ENCODE peak calls at places on chromosomes 13 and 19, in eight cellular contexts. X is CD8-positive, alpha-beta T cell; N is GM23338; H is CD4-positive, alpha-beta memory T cell; C is AG04450; V is right cardiac atrium; B is tibial artery; E is uterus. I is an unnamed sample.
A peak's percentile ranks its signal among the peaks of the same experiment; 100 is the strongest.

GRCh38 chr13:39822437-39822836 is 167.0 kb downstream of the COG6 start:
- DNase-seq in N (no peak), E (no peak), H (no peak), B (no peak), X (no peak), C (no peak), V (no peak), I (no peak)

GRCh38 chr19:14147797-14148605 is 11.6 kb upstream of the ASF1B start:
- DNase-seq in X (peak; percentile 52), H (peak; percentile 46), B (peak; percentile 74), N (peak; percentile 75), C (peak; percentile 15), E (peak; percentile 80), V (peak; percentile 93), I (peak; percentile 88)

GRCh38 chr13:87356314-87356713 is 314.9 kb upstream of the SLITRK5 start:
- DNase-seq in B (no peak), E (no peak), H (no peak), X (no peak), N (no peak), V (no peak), C (no peak), I (peak; percentile 42)

GRCh38 chr13:36882829-36883390 is 37.1 kb downstream of the SMAD9 start:
- DNase-seq in V (no peak), H (no peak), X (no peak), C (no peak), B (no peak), N (no peak), E (no peak), I (no peak)

GRCh38 chr19:37691881-37692504 is 27.6 kb downstream of the ZNF607 start:
- DNase-seq in X (peak; percentile 83), C (peak; percentile 66), N (peak; percentile 93), H (peak; percentile 72), V (peak; percentile 95), B (peak; percentile 78), E (peak; percentile 80), I (peak; percentile 95)

GRCh38 chr13:111658150-111659100 is 338.0 kb downstream of the TEX29 start:
- DNase-seq in N (peak; percentile 73), X (no peak), V (no peak), B (no peak), E (no peak), C (no peak), H (no peak), I (no peak)

GRCh38 chr19:14669940-14670339 is 4.7 kb downstream of the ADGRE3 start:
- DNase-seq in V (no peak), E (no peak), C (no peak), N (no peak), B (no peak), H (no peak), X (no peak), I (no peak)

GRCh38 chr13:94209110-94209509 is 270.4 kb downstream of the DCT start:
- DNase-seq in X (no peak), B (no peak), N (no peak), E (no peak), C (no peak), V (no peak), H (no peak), I (no peak)

GRCh38 chr19:3123956-3124355 is 11.9 kb upstream of the GNA15 start:
- DNase-seq in H (no peak), E (no peak), V (peak; percentile 58), B (no peak), C (no peak), X (no peak), N (no peak), I (no peak)

GRCh38 chr13:113989585-113990300 is 15.9 kb upstream of the C13orf46 start:
- DNase-seq in E (no peak), X (no peak), C (no peak), H (no peak), V (no peak), B (no peak), N (no peak), I (peak; percentile 37)

GRCh38 chr19:15418112-15418587 is 638 bp downstream of the AKAP8L start:
- DNase-seq in H (no peak), V (no peak), X (no peak), E (no peak), N (no peak), C (no peak), B (no peak), I (no peak)

GRCh38 chr19:56823417-56823816 is 17.1 kb downstream of the PEG3 start:
- DNase-seq in X (no peak), B (no peak), C (no peak), E (no peak), N (no peak), H (no peak), V (no peak), I (no peak)

GRCh38 chr19:17868669-17869068 is 3.1 kb upstream of the SLC5A5 start:
- DNase-seq in H (no peak), N (no peak), C (no peak), V (no peak), B (no peak), E (no peak), X (no peak), I (no peak)

GRCh38 chr13:41017744-41018582 is 1.2 kb downstream of the ELF1 start:
- DNase-seq in V (no peak), E (no peak), C (no peak), H (peak; percentile 34), X (no peak), N (no peak), B (no peak), I (no peak)

GRCh38 chr13:40982772-40983171 is 36.3 kb downstream of the ELF1 start:
- DNase-seq in N (no peak), C (no peak), H (peak; percentile 89), E (no peak), B (peak; percentile 54), V (no peak), X (peak; percentile 72), I (no peak)

GRCh38 chr19:18086590-18087138 is at the start of gene IL12RB1:
- DNase-seq in C (no peak), V (peak; percentile 53), X (peak; percentile 70), E (no peak), H (peak; percentile 75), B (no peak), N (no peak), I (peak; percentile 88)

GRCh38 chr19:1487576-1488281 is 2.4 kb downstream of the PCSK4 start:
- DNase-seq in C (no peak), H (no peak), B (no peak), V (peak; percentile 53), N (no peak), X (no peak), E (no peak), I (peak; percentile 78)

GRCh38 chr13:97856001-97856675 is 97.3 kb upstream of the IPO5 start:
- DNase-seq in N (peak; percentile 45), X (no peak), C (no peak), H (no peak), B (peak; percentile 37), V (peak; percentile 70), E (peak; percentile 70), I (no peak)

GRCh38 chr13:27953671-27954405 is 15.3 kb downstream of the CDX2 start:
- DNase-seq in E (peak; percentile 56), V (peak; percentile 90), N (peak; percentile 92), H (peak; percentile 42), X (peak; percentile 37), B (peak; percentile 49), C (peak; percentile 10), I (peak; percentile 92)

GRCh38 chr19:48896191-48896720 is 2.3 kb downstream of the TULP2 start:
- DNase-seq in V (peak; percentile 90), X (peak; percentile 69), E (peak; percentile 81), H (no peak), N (peak; percentile 93), B (peak; percentile 57), C (no peak), I (peak; percentile 88)

GRCh38 chr19:16013851-16014840 is 62.1 kb upstream of the TPM4 start:
- DNase-seq in V (no peak), B (no peak), N (no peak), E (no peak), X (no peak), C (no peak), H (no peak), I (no peak)

GRCh38 chr19:40598121-40598917 is 2.9 kb upstream of the LTBP4 start:
- DNase-seq in H (peak; percentile 77), N (peak; percentile 97), X (peak; percentile 76), B (peak; percentile 88), E (peak; percentile 93), C (peak; percentile 81), V (peak; percentile 96), I (peak; percentile 95)
- H3K4me3 ChIP-seq in H (no peak overlapping the region), N (peak overlapping the region; percentile 70), X (no peak overlapping the region), B (no peak overlapping the region), E (no peak overlapping the region), C (peak overlapping the region; percentile 69), V (no peak overlapping the region), I (no peak overlapping the region)

GRCh38 chr13:67137044-67137735 is 92.9 kb downstream of the PCDH9 start:
- DNase-seq in E (no peak), X (no peak), V (no peak), B (no peak), N (no peak), H (no peak), C (no peak), I (no peak)

GRCh38 chr13:67134322-67135129 is 95.6 kb downstream of the PCDH9 start:
- DNase-seq in E (no peak), H (no peak), V (no peak), N (no peak), B (no peak), X (no peak), C (no peak), I (no peak)

GRCh38 chr13:67133476-67133875 is 96.7 kb downstream of the PCDH9 start:
- DNase-seq in B (no peak), H (no peak), V (no peak), E (no peak), C (no peak), N (no peak), X (no peak), I (no peak)

GRCh38 chr13:67136157-67136556 is 94.0 kb downstream of the PCDH9 start:
- DNase-seq in N (no peak), H (no peak), X (no peak), E (no peak), V (no peak), C (no peak), B (no peak), I (no peak)

DNA sequence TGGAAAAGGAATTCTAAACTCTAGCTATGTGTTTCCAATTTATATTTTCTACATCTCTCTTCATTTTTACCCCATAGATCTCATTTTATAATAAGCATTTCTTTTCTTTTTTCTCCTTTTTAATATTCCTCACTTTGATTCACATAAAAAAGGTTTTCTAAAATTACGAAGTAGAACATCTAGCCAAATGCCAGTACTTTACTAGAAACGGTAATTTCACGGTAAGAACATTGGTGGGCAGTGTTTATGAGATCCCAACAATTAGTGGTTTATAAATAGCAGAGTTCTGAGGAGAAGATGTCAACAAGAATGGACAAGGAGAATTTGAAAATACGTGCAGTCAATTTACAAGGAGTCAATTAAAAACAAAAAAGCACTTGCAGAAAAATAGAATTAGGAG is 94.8 kb downstream of the PCDH9 start:
- DNase-seq in N (no peak), H (no peak), V (no peak), E (no peak), B (no peak), C (no peak), X (no peak), I (no peak)
- H3K27ac ChIP-seq in N (no peak overlapping the region), H (no peak overlapping the region), V (no peak overlapping the region), E (no peak overlapping the region), B (no peak overlapping the region), C (no peak overlapping the region), X (no peak overlapping the region), I (no peak overlapping the region)

GRCh38 chr13:46296920-46297319 is 85.2 kb downstream of the LRRC63 start:
- DNase-seq in X (no peak), N (no peak), C (peak; percentile 24), H (no peak), B (no peak), V (peak; percentile 28), E (no peak), I (no peak)
- H3K4me3 ChIP-seq in X (peak overlapping the region; percentile 11), N (no peak overlapping the region), C (no peak overlapping the region), H (no peak overlapping the region), B (no peak overlapping the region), V (no peak overlapping the region), E (no peak overlapping the region), I (no peak overlapping the region)

GRCh38 chr13:32045537-32045936 is 14.0 kb downstream of the FRY start:
- DNase-seq in H (no peak), B (no peak), X (no peak), E (no peak), N (no peak), V (no peak), C (no peak), I (no peak)
- H3K27ac ChIP-seq in H (no peak overlapping the region), B (peak overlapping the region; percentile 42), X (no peak overlapping the region), E (peak overlapping the region; percentile 71), N (peak overlapping the region; percentile 64), V (no peak overlapping the region), C (no peak overlapping the region), I (no peak overlapping the region)